ENCODE peak calls at places on chromosomes 5 and 9, in six cellular contexts. J is RWPE2; R is neuronal stem cell; C is CD8-positive, alpha-beta memory T cell; I is heart right ventricle; W is body of pancreas. X is an unnamed sample. For H3K4me1, the result is how much of the 10 kb centered on the place peaks cover.

GRCh38 chr5:1208221-1208742 is 6.9 kb downstream of the SLC6A19 start:
- DNase-seq in C (no peak), I (peak), J (peak), R (no peak), W (no peak), X (no peak)

GRCh38 chr9:103894184-103894583 is 199.9 kb upstream of the SMC2 start:
- DNase-seq in C (no peak), J (no peak), W (no peak), R (no peak), I (no peak), X (no peak)

GRCh38 chr9:126154182-126154827 is 172.3 kb upstream of the MVB12B start:
- DNase-seq in C (no peak), R (no peak), J (no peak), W (no peak), I (no peak), X (peak)

GRCh38 chr9:95764490-95764889 is 111.0 kb upstream of the ERCC6L2 start:
- DNase-seq in W (no peak), J (no peak), C (no peak), R (no peak), I (no peak), X (no peak)

GRCh38 chr5:137392261-137392660 is 106.9 kb downstream of the SPOCK1 start:
- DNase-seq in J (no peak), I (no peak), W (no peak), R (no peak), C (no peak), X (no peak)

GRCh38 chr5:72122619-72123018 is 15.3 kb downstream of the MAP1B start:
- DNase-seq in I (no peak), C (no peak), J (no peak), R (no peak), W (no peak), X (no peak)

GRCh38 chr5:30099634-30100033 is 1093.9 kb upstream of the CDH6 start:
- DNase-seq in R (no peak), I (no peak), J (peak), C (no peak), W (no peak), X (no peak)

GRCh38 chr5:1125030-1125357 is 13.1 kb upstream of the SLC12A7 start:
- DNase-seq in R (no peak), C (no peak), I (peak), J (no peak), W (peak), X (no peak)

GRCh38 chr5:32449216-32449721 is 4.7 kb upstream of the ZFR start:
- DNase-seq in C (no peak), R (no peak), I (no peak), J (no peak), W (no peak), X (no peak)

GRCh38 chr9:109745335-109746283 is 34.4 kb upstream of the PALM2AKAP2 start:
- DNase-seq in R (peak), W (peak), I (peak), C (no peak), J (no peak), X (peak)

GRCh38 chr5:158407801-158408200 is 548.9 kb upstream of the CLINT1 start:
- DNase-seq in C (no peak), J (no peak), R (no peak), I (no peak), W (no peak), X (no peak)

GRCh38 chr5:135441919-135442318 is 5.2 kb downstream of the DCANP1 start:
- DNase-seq in J (peak), W (no peak), I (no peak), C (no peak), R (no peak), X (no peak)

GRCh38 chr9:32742296-32742695 is 41.0 kb upstream of the TMEM215 start:
- DNase-seq in R (no peak), J (no peak), W (no peak), I (no peak), C (no peak), X (no peak)

GRCh38 chr5:163943546-163943945 is 438.1 kb downstream of the MAT2B start:
- DNase-seq in R (no peak), J (no peak), I (no peak), C (no peak), W (no peak), X (no peak)

GRCh38 chr5:165188555-165189260 is 1683.3 kb downstream of the MAT2B start:
- DNase-seq in R (no peak), J (no peak), I (no peak), C (no peak), W (no peak), X (no peak)

GRCh38 chr5:43555895-43556606 is 826 bp downstream of the PAIP1 start:
- DNase-seq in R (peak), J (peak), I (peak), C (no peak), W (peak), X (peak)

GRCh38 chr5:68745459-68745858 is 348.4 kb upstream of the SLC30A5 start:
- DNase-seq in R (no peak), W (no peak), J (no peak), C (no peak), I (no peak), X (no peak)

GRCh38 chr5:119393746-119394145 is 37.9 kb downstream of the TNFAIP8 start:
- DNase-seq in W (no peak), I (no peak), C (no peak), J (no peak), R (no peak), X (no peak)

GRCh38 chr5:36373527-36374086 is 71.9 kb upstream of the RANBP3L start:
- DNase-seq in R (no peak), J (peak), I (peak), W (peak), C (no peak), X (peak)

GRCh38 chr5:7849531-7850240 is 1.2 kb downstream of the CFAP90 start:
- DNase-seq in J (no peak), W (peak), C (no peak), I (no peak), R (peak), X (no peak)

GRCh38 chr9:97441729-97442128 is 29.8 kb downstream of the TDRD7 start:
- DNase-seq in I (no peak), C (no peak), J (no peak), W (no peak), R (no peak), X (no peak)

DNA sequence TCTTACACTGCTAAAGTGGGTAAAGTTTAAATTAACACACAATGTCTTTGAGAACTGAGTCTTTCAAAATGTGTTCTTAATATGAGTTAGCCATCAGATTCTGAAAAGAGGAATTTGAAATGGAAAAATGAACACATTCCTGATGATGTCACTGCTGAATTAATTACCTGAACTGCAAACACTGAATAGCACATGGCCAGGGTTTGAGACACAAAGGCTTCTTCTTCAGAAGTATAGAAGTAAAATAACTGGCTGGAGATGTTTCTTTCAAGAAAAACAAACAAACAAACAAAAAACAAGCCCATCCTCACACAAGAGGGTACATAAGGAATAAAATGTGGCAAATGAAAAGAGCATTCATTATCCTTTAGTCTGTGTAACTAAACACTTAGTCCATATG is 7.1 kb downstream of the GLIS3 start:
- DNase-seq in C (no peak), J (no peak), W (no peak), R (no peak), I (no peak), X (no peak)
- H3K4me1 ChIP-seq in C (under half), J (under half), W (under half), R (under half), I (under half), X (under half)

DNA sequence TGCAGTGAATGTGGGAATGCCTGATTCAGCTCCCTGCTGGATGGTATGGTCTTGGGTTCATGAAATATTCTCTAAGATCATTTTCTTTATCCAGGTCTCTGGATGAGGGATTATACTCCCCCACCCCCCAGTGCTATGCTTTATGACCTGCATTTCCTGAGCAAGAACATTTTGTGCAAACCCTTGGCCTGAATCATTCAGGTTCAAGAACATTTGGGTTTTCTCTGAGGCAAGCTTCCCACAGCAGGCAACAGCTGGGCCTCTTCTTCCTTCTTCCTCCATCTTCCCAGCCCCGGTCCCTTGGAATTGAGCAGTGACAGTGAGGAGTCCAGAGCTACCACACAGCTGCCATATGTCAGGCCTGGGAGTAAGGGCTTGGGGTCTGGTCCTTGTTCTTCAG is 58.6 kb upstream of the TNFSF15 start:
- DNase-seq in W (no peak), J (no peak), C (no peak), R (no peak), I (no peak), X (no peak)
- H3K27ac ChIP-seq in W (no peak), J (no peak), C (no peak), R (no peak), I (no peak), X (no peak)

GRCh38 chr5:173920024-173920753 is 32.0 kb downstream of the CPEB4 start:
- DNase-seq in R (peak), J (no peak), I (no peak), W (no peak), C (no peak), X (no peak)
- H3K4me1 ChIP-seq in R (under half), J (under half), I (half or more), W (half or more), C (under half), X (under half)

GRCh38 chr5:177455036-177455660 is 8.5 kb downstream of the PRR7 start:
- DNase-seq in R (peak), W (peak), C (peak), I (peak), J (no peak), X (peak)
- H3K27ac ChIP-seq in R (peak), W (peak), C (peak), I (peak), J (peak), X (peak)

GRCh38 chr9:14275331-14275730 is 38.6 kb downstream of the NFIB start:
- DNase-seq in R (no peak), I (no peak), W (no peak), C (no peak), J (no peak), X (no peak)
- H3K4me1 ChIP-seq in R (under half), I (half or more), W (half or more), C (under half), J (half or more), X (under half)

GRCh38 chr9:70551391-70551790 is 136.9 kb upstream of the KLF9 start:
- DNase-seq in W (no peak), C (no peak), I (no peak), J (no peak), R (no peak), X (no peak)

GRCh38 chr9:70552561-70552960 is 138.1 kb upstream of the KLF9 start:
- DNase-seq in W (no peak), J (no peak), R (no peak), C (no peak), I (no peak), X (no peak)

GRCh38 chr9:70554881-70555280 is 140.4 kb upstream of the KLF9 start:
- DNase-seq in C (no peak), J (no peak), W (no peak), I (no peak), R (no peak), X (no peak)

GRCh38 chr9:70556736-70557135 is 142.3 kb upstream of the KLF9 start:
- DNase-seq in W (no peak), R (no peak), I (no peak), C (no peak), J (no peak), X (no peak)

GRCh38 chr9:70553718-70554673 is 139.5 kb upstream of the KLF9 start:
- DNase-seq in C (no peak), I (no peak), R (peak), J (no peak), W (peak), X (peak)
- H3K27ac ChIP-seq in C (no peak), I (no peak), R (peak), J (peak), W (no peak), X (no peak)

GRCh38 chr5:172867761-172868435 is 33.8 kb downstream of the ERGIC1 start:
- DNase-seq in W (no peak), R (no peak), I (no peak), J (no peak), C (no peak), X (no peak)
- H3K4me1 ChIP-seq in W (half or more), R (under half), I (half or more), J (half or more), C (under half), X (under half)

GRCh38 chr5:73985145-73985544 is 359.1 kb downstream of the ARHGEF28 start:
- DNase-seq in W (no peak), I (no peak), R (no peak), J (no peak), C (no peak), X (no peak)
- H3K27ac ChIP-seq in W (peak), I (no peak), R (no peak), J (no peak), C (no peak), X (no peak)